ENCODE peak calls at places on chromosomes 2 and 18, in nine cellular contexts. V, N, O, T, Y, P, X, W and F are unnamed samples.

GRCh38 chr2:183035298-183035953 is 2.8 kb downstream of the NCKAP1 start:
- DNase-seq in W (no peak), X (no peak), P (peak), O (no peak), V (no peak), N (no peak), T (no peak), Y (no peak), F (peak)

GRCh38 chr18:47800192-47800591 is 130.3 kb downstream of the SMAD2 start:
- DNase-seq in O (no peak), P (no peak), W (no peak), X (no peak), V (no peak), Y (no peak), T (no peak), N (no peak), F (no peak)

GRCh38 chr2:227407601-227408089 is 19.9 kb upstream of the SCYGR1 start:
- DNase-seq in W (no peak), V (peak), T (peak), N (no peak), Y (peak), O (no peak), X (no peak), P (no peak), F (no peak)

GRCh38 chr2:139033300-139033699 is 253.1 kb upstream of the NXPH2 start:
- DNase-seq in O (no peak), P (peak), W (no peak), V (no peak), X (no peak), T (no peak), N (no peak), Y (no peak), F (peak)

GRCh38 chr2:182496596-182496995 is 69.8 kb upstream of the PDE1A start:
- DNase-seq in V (no peak), X (no peak), W (no peak), T (no peak), P (peak), N (no peak), O (no peak), Y (no peak), F (no peak)

GRCh38 chr2:100580474-100581264 is 17.9 kb downstream of the PDCL3 start:
- DNase-seq in N (peak), O (peak), Y (peak), W (peak), V (peak), T (no peak), X (no peak), P (peak), F (no peak)

GRCh38 chr18:11020454-11020853 is 128.9 kb downstream of the PIEZO2 start:
- DNase-seq in P (no peak), Y (no peak), W (no peak), X (no peak), T (no peak), O (no peak), V (no peak), N (no peak), F (no peak)

GRCh38 chr2:109238580-109238979 is 109.6 kb downstream of the SH3RF3 start:
- DNase-seq in N (no peak), Y (peak), P (peak), T (peak), V (peak), O (peak), W (peak), X (no peak), F (peak)

GRCh38 chr2:173187911-173188788 is 112.5 kb downstream of the MAP3K20 start:
- DNase-seq in N (no peak), V (no peak), O (no peak), X (no peak), Y (no peak), T (no peak), W (no peak), P (peak), F (peak)

DNA sequence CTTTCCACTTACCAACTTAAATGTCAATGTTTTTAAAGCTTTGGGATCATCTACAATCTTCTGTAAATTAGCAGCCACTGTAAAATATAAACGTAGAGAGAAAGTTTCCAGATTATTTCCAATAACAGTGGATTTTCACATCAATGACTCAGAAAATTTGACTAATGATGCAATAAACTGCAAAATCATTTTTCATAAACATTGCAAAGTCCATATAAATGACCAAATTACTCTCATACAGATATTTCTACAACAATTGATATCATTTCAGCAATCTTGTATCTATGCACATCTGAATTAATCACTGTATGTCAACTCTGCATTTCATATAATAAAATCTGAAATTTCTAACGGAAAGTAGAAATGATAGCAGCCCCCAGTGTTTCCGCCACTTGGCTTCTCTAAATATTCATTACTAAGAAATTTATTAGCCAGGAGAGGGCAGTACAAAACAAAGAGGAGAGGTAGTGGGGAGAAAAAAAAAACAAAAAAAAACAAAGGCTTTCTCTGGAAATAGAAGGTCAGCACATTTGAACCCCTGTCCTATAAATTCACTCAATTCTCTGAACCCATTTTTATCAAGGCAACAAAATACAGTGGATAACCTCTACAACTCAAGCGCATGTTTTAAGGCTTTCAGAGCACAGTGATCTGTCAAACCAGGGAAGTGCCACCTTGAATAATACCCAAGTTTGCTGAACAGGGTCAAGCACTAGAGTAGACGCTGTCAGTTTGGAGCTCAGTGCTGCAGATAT is 282.6 kb downstream of the STK39 start:
- DNase-seq in N (no peak), W (no peak), O (no peak), Y (no peak), X (no peak), P (peak), V (no peak), T (no peak), F (peak)
- TF ChIP-seq CTCF in N (no peak), W (no peak), O (no peak), Y (no peak), X (peak), P (peak), V (peak), T (no peak), F (peak)

GRCh38 chr2:171451074-171451473 is 17.0 kb downstream of the DCAF17 start:
- DNase-seq in P (no peak), V (no peak), T (no peak), W (no peak), Y (no peak), X (no peak), O (no peak), N (no peak), F (no peak)
- TF ChIP-seq CTCF in P (no peak), V (no peak), T (no peak), W (no peak), Y (no peak), X (no peak), O (no peak), N (no peak), F (no peak)

DNA sequence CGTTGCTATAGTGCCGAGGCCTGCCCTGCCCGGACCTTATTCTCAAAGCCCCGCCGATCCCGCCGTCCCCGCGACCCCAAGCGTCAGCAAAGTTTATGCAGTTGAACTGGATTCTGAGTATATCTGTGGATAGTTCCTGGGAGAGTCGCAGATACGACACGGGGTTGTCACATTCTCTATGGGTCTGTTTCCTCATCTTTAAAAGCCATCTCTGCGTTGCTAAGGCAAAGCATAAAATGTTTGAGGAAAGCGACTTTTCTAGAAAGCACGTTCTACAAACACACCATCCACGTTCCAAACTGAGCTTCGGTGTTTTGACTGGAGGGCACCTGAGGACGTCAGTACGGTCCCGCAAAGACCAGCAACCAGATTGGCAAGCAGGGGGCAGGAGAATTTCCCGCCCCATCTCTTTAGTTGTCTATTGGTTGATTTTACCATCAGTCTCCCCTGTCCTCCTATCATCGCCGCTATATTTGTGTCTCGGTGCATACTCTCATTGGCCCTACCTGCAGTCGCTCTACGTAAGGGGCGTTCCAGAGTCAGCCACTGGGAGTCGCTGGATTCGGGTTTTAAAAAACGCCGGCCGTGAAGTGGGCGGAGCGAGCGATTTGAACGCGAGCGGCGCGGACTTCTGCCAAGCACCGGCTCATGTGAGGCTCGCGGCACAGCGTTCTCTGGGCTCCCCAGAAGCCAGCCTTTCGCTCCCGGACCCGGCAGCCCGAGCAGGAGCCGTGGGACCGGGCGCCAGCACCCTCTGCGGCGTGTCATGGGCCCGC is at the start of gene CENPA:
- DNase-seq in V (peak), X (peak), T (peak), P (peak), N (peak), O (peak), W (peak), Y (peak), F (peak)
- TF ChIP-seq CTCF in V (peak), X (peak), T (peak), P (no peak), N (peak), O (no peak), W (no peak), Y (no peak), F (no peak)

GRCh38 chr18:1017227-1017626 is 112.6 kb downstream of the ADCYAP1 start:
- DNase-seq in V (no peak), T (no peak), X (no peak), Y (no peak), P (no peak), N (no peak), W (no peak), O (no peak), F (no peak)
- TF ChIP-seq CTCF in V (no peak), T (no peak), X (no peak), Y (no peak), P (no peak), N (no peak), W (no peak), O (no peak), F (no peak)

GRCh38 chr2:160409480-160409879 is 84.1 kb downstream of the RBMS1 start:
- DNase-seq in Y (no peak), P (no peak), W (no peak), T (no peak), X (no peak), V (no peak), N (no peak), O (no peak), F (no peak)

GRCh38 chr2:160408205-160408561 is 85.4 kb downstream of the RBMS1 start:
- DNase-seq in V (no peak), O (peak), Y (no peak), W (no peak), X (no peak), T (no peak), P (no peak), N (no peak), F (no peak)

GRCh38 chr2:160407393-160408204 is 86.0 kb downstream of the RBMS1 start:
- DNase-seq in N (peak), Y (peak), V (peak), P (peak), T (peak), X (peak), O (peak), W (peak), F (peak)

GRCh38 chr2:160406591-160407392 is 86.8 kb downstream of the RBMS1 start:
- DNase-seq in V (peak), N (peak), T (peak), Y (peak), O (peak), X (no peak), W (peak), P (peak), F (peak)

GRCh38 chr2:160408575-160409291 is 84.9 kb downstream of the RBMS1 start:
- DNase-seq in V (no peak), O (no peak), P (no peak), W (no peak), X (no peak), N (no peak), T (no peak), Y (no peak), F (no peak)
- TF ChIP-seq CTCF in V (no peak), O (peak), P (peak), W (no peak), X (peak), N (no peak), T (no peak), Y (no peak), F (no peak)

DNA sequence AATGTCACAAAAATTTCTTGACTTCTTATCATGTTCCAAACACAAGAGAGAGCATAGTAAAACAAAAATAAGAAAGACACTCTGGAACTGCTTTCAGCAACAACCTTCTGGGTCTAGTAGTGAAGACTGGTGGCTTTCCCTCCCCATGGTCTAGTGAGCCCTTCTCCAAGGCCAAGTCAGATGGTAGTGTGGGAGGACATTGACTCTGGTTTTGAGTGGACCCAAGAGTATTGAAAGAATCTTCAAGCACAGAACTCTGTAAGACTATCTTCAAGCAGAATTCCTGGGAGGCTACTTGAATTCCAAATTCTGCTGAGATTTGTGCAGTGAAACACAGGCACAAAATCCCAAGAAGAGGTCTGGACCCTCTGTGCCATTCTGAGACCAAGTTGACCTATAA is 21.1 kb downstream of the ANTXR1 start:
- DNase-seq in V (no peak), O (no peak), Y (no peak), N (no peak), X (no peak), P (no peak), W (no peak), T (no peak), F (no peak)
- TF ChIP-seq CTCF in V (no peak), O (no peak), Y (no peak), N (no peak), X (no peak), P (no peak), W (no peak), T (no peak), F (no peak)

GRCh38 chr2:71187589-71187988 is 39.3 kb downstream of the PAIP2B start:
- DNase-seq in Y (no peak), N (no peak), V (no peak), P (no peak), W (no peak), T (no peak), O (no peak), X (no peak), F (no peak)

GRCh38 chr2:71186973-71187372 is 39.9 kb downstream of the PAIP2B start:
- DNase-seq in P (no peak), T (no peak), O (no peak), X (no peak), W (no peak), N (no peak), Y (no peak), V (no peak), F (no peak)

GRCh38 chr2:71190959-71191943 is 35.7 kb downstream of the PAIP2B start:
- DNase-seq in Y (no peak), O (no peak), V (no peak), N (no peak), P (peak), W (no peak), T (no peak), X (no peak), F (peak)
- TF ChIP-seq CTCF in Y (no peak), O (no peak), V (peak), N (no peak), P (peak), W (no peak), T (no peak), X (peak), F (peak)

DNA sequence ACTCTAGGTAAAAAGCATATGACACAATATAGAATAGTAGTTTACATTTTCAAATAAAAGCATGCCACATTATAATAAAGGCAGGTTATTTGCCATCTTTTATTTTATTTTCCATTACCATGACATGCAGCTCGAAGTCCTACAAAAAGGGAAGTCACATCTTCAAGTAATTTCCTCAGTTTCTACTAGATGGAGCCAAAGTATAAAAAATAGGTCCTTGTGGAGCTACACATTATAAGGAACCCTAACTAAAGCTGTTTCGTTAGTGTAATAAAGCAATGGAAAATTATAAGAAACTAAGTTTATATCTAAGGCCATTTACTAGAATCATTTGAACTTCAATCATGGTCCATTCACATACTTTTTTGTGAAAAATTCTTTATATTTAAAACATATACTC is 674.5 kb downstream of the KCNJ3 start:
- DNase-seq in X (no peak), T (no peak), W (no peak), Y (no peak), P (peak), V (no peak), O (no peak), N (no peak), F (peak)
- TF ChIP-seq CTCF in X (peak), T (no peak), W (no peak), Y (peak), P (peak), V (peak), O (no peak), N (no peak), F (peak)

GRCh38 chr2:69159988-69160387 is 147.0 kb downstream of the ANTXR1 start:
- DNase-seq in O (peak), W (no peak), Y (no peak), X (no peak), V (no peak), P (no peak), N (no peak), T (no peak), F (no peak)
- TF ChIP-seq CTCF in O (peak), W (no peak), Y (no peak), X (no peak), V (no peak), P (no peak), N (no peak), T (no peak), F (no peak)